ENCODE peak calls at places on chromosomes 7 and 10, in seven cellular contexts. One of them, this sample, is unnamed.

GRCh38 chr10:21981118-21981517 is 22.4 kb downstream of the DNAJC1 start:
- DNase-seq in breast epithelium: no peak
- DNase-seq in Caco-2: no peak
- DNase-seq in ecto neural progenitor cell: no peak
- DNase-seq in stimulated activated CD8-positive, alpha-beta memory T cell treated with anti-CD3 and anti-CD28 coated beads, Interleukin-12 subunit alpha, Interleukin-12 subunit beta, amount 100 ng/mL, for 1 hour: no peak
- DNase-seq in fibroblast of pulmonary artery: no peak
- DNase-seq in amygdala: no peak
- DNase-seq in this sample: no peak

GRCh38 chr10:62972103-62972502 is 155.9 kb upstream of the EGR2 start:
- DNase-seq in breast epithelium: no peak
- DNase-seq in Caco-2: no peak
- DNase-seq in ecto neural progenitor cell: no peak
- DNase-seq in stimulated activated CD8-positive, alpha-beta memory T cell treated with anti-CD3 and anti-CD28 coated beads, Interleukin-12 subunit alpha, Interleukin-12 subunit beta, amount 100 ng/mL, for 1 hour: no peak
- DNase-seq in fibroblast of pulmonary artery: peak
- DNase-seq in amygdala: no peak
- DNase-seq in this sample: no peak

GRCh38 chr10:24046060-24046459 is 162.9 kb upstream of the KIAA1217 start:
- DNase-seq in breast epithelium: no peak
- DNase-seq in Caco-2: no peak
- DNase-seq in ecto neural progenitor cell: no peak
- DNase-seq in stimulated activated CD8-positive, alpha-beta memory T cell treated with anti-CD3 and anti-CD28 coated beads, Interleukin-12 subunit alpha, Interleukin-12 subunit beta, amount 100 ng/mL, for 1 hour: no peak
- DNase-seq in fibroblast of pulmonary artery: no peak
- DNase-seq in amygdala: no peak
- DNase-seq in this sample: no peak

GRCh38 chr7:135745702-135746312 is 2.8 kb downstream of the FAM180A start:
- DNase-seq in breast epithelium: no peak
- DNase-seq in Caco-2: no peak
- DNase-seq in ecto neural progenitor cell: no peak
- DNase-seq in stimulated activated CD8-positive, alpha-beta memory T cell treated with anti-CD3 and anti-CD28 coated beads, Interleukin-12 subunit alpha, Interleukin-12 subunit beta, amount 100 ng/mL, for 1 hour: no peak
- DNase-seq in fibroblast of pulmonary artery: peak
- DNase-seq in amygdala: no peak
- DNase-seq in this sample: no peak

GRCh38 chr10:89042547-89042946 is 51.9 kb downstream of the FAS start:
- DNase-seq in breast epithelium: no peak
- DNase-seq in Caco-2: no peak
- DNase-seq in ecto neural progenitor cell: no peak
- DNase-seq in stimulated activated CD8-positive, alpha-beta memory T cell treated with anti-CD3 and anti-CD28 coated beads, Interleukin-12 subunit alpha, Interleukin-12 subunit beta, amount 100 ng/mL, for 1 hour: no peak
- DNase-seq in fibroblast of pulmonary artery: no peak
- DNase-seq in amygdala: no peak
- DNase-seq in this sample: no peak

GRCh38 chr10:1741450-1741849 is 4.1 kb upstream of the ADARB2 start:
- DNase-seq in breast epithelium: no peak
- DNase-seq in Caco-2: no peak
- DNase-seq in ecto neural progenitor cell: no peak
- DNase-seq in stimulated activated CD8-positive, alpha-beta memory T cell treated with anti-CD3 and anti-CD28 coated beads, Interleukin-12 subunit alpha, Interleukin-12 subunit beta, amount 100 ng/mL, for 1 hour: no peak
- DNase-seq in fibroblast of pulmonary artery: no peak
- DNase-seq in amygdala: no peak
- DNase-seq in this sample: no peak

GRCh38 chr10:117391436-117392205 is 16.4 kb upstream of the PDZD8 start:
- DNase-seq in breast epithelium: no peak
- DNase-seq in Caco-2: no peak
- DNase-seq in ecto neural progenitor cell: no peak
- DNase-seq in stimulated activated CD8-positive, alpha-beta memory T cell treated with anti-CD3 and anti-CD28 coated beads, Interleukin-12 subunit alpha, Interleukin-12 subunit beta, amount 100 ng/mL, for 1 hour: no peak
- DNase-seq in fibroblast of pulmonary artery: peak
- DNase-seq in amygdala: no peak
- DNase-seq in this sample: no peak

GRCh38 chr7:36521911-36522310 is 132.2 kb downstream of the ANLN start:
- DNase-seq in breast epithelium: no peak
- DNase-seq in Caco-2: no peak
- DNase-seq in ecto neural progenitor cell: no peak
- DNase-seq in stimulated activated CD8-positive, alpha-beta memory T cell treated with anti-CD3 and anti-CD28 coated beads, Interleukin-12 subunit alpha, Interleukin-12 subunit beta, amount 100 ng/mL, for 1 hour: no peak
- DNase-seq in fibroblast of pulmonary artery: no peak
- DNase-seq in amygdala: no peak
- DNase-seq in this sample: no peak

GRCh38 chr7:129258649-129259389 is 34.0 kb downstream of the AHCYL2 start:
- DNase-seq in breast epithelium: no peak
- DNase-seq in Caco-2: no peak
- DNase-seq in ecto neural progenitor cell: peak
- DNase-seq in stimulated activated CD8-positive, alpha-beta memory T cell treated with anti-CD3 and anti-CD28 coated beads, Interleukin-12 subunit alpha, Interleukin-12 subunit beta, amount 100 ng/mL, for 1 hour: no peak
- DNase-seq in fibroblast of pulmonary artery: no peak
- DNase-seq in amygdala: no peak
- DNase-seq in this sample: no peak

GRCh38 chr7:157032644-157033482 is 22.4 kb upstream of the MNX1 start:
- DNase-seq in breast epithelium: no peak
- DNase-seq in Caco-2: no peak
- DNase-seq in ecto neural progenitor cell: no peak
- DNase-seq in stimulated activated CD8-positive, alpha-beta memory T cell treated with anti-CD3 and anti-CD28 coated beads, Interleukin-12 subunit alpha, Interleukin-12 subunit beta, amount 100 ng/mL, for 1 hour: no peak
- DNase-seq in fibroblast of pulmonary artery: no peak
- DNase-seq in amygdala: no peak
- DNase-seq in this sample: no peak

GRCh38 chr7:2956526-2957368 is 86.9 kb downstream of the CARD11 start:
- DNase-seq in breast epithelium: peak
- DNase-seq in Caco-2: no peak
- DNase-seq in ecto neural progenitor cell: no peak
- DNase-seq in stimulated activated CD8-positive, alpha-beta memory T cell treated with anti-CD3 and anti-CD28 coated beads, Interleukin-12 subunit alpha, Interleukin-12 subunit beta, amount 100 ng/mL, for 1 hour: no peak
- DNase-seq in fibroblast of pulmonary artery: peak
- DNase-seq in amygdala: no peak
- DNase-seq in this sample: no peak

GRCh38 chr7:148694631-148695030 is 4.1 kb upstream of the CUL1 start:
- DNase-seq in breast epithelium: no peak
- DNase-seq in Caco-2: no peak
- DNase-seq in ecto neural progenitor cell: no peak
- DNase-seq in stimulated activated CD8-positive, alpha-beta memory T cell treated with anti-CD3 and anti-CD28 coated beads, Interleukin-12 subunit alpha, Interleukin-12 subunit beta, amount 100 ng/mL, for 1 hour: no peak
- DNase-seq in fibroblast of pulmonary artery: no peak
- DNase-seq in amygdala: no peak
- DNase-seq in this sample: no peak

GRCh38 chr10:101018118-101018599 is 12.8 kb downstream of the PDZD7 start:
- DNase-seq in breast epithelium: no peak
- DNase-seq in Caco-2: no peak
- DNase-seq in ecto neural progenitor cell: no peak
- DNase-seq in stimulated activated CD8-positive, alpha-beta memory T cell treated with anti-CD3 and anti-CD28 coated beads, Interleukin-12 subunit alpha, Interleukin-12 subunit beta, amount 100 ng/mL, for 1 hour: no peak
- DNase-seq in fibroblast of pulmonary artery: no peak
- DNase-seq in amygdala: no peak
- DNase-seq in this sample: no peak

GRCh38 chr10:93993782-93994668 is at the start of gene PLCE1:
- DNase-seq in breast epithelium: no peak
- DNase-seq in Caco-2: peak
- DNase-seq in ecto neural progenitor cell: peak
- DNase-seq in stimulated activated CD8-positive, alpha-beta memory T cell treated with anti-CD3 and anti-CD28 coated beads, Interleukin-12 subunit alpha, Interleukin-12 subunit beta, amount 100 ng/mL, for 1 hour: no peak
- DNase-seq in fibroblast of pulmonary artery: peak
- DNase-seq in amygdala: no peak
- DNase-seq in this sample: peak

GRCh38 chr10:71981024-71981867 is 17.1 kb downstream of the CHST3 start:
- DNase-seq in breast epithelium: peak
- DNase-seq in Caco-2: no peak
- DNase-seq in ecto neural progenitor cell: peak
- DNase-seq in stimulated activated CD8-positive, alpha-beta memory T cell treated with anti-CD3 and anti-CD28 coated beads, Interleukin-12 subunit alpha, Interleukin-12 subunit beta, amount 100 ng/mL, for 1 hour: no peak
- DNase-seq in fibroblast of pulmonary artery: peak
- DNase-seq in amygdala: no peak
- DNase-seq in this sample: no peak

GRCh38 chr10:132904169-132904813 is 38.1 kb downstream of the CFAP46 start:
- DNase-seq in breast epithelium: no peak
- DNase-seq in Caco-2: peak
- DNase-seq in ecto neural progenitor cell: no peak
- DNase-seq in stimulated activated CD8-positive, alpha-beta memory T cell treated with anti-CD3 and anti-CD28 coated beads, Interleukin-12 subunit alpha, Interleukin-12 subunit beta, amount 100 ng/mL, for 1 hour: no peak
- DNase-seq in fibroblast of pulmonary artery: peak
- DNase-seq in amygdala: no peak
- DNase-seq in this sample: peak

GRCh38 chr7:151498495-151498894 is 21.2 kb downstream of the RHEB start:
- DNase-seq in breast epithelium: no peak
- DNase-seq in Caco-2: no peak
- DNase-seq in ecto neural progenitor cell: no peak
- DNase-seq in stimulated activated CD8-positive, alpha-beta memory T cell treated with anti-CD3 and anti-CD28 coated beads, Interleukin-12 subunit alpha, Interleukin-12 subunit beta, amount 100 ng/mL, for 1 hour: no peak
- DNase-seq in fibroblast of pulmonary artery: no peak
- DNase-seq in amygdala: no peak
- DNase-seq in this sample: no peak

GRCh38 chr10:62761115-62761514 is 43.4 kb upstream of the ADO start:
- DNase-seq in breast epithelium: no peak
- DNase-seq in Caco-2: peak
- DNase-seq in ecto neural progenitor cell: no peak
- DNase-seq in stimulated activated CD8-positive, alpha-beta memory T cell treated with anti-CD3 and anti-CD28 coated beads, Interleukin-12 subunit alpha, Interleukin-12 subunit beta, amount 100 ng/mL, for 1 hour: no peak
- DNase-seq in fibroblast of pulmonary artery: no peak
- DNase-seq in amygdala: no peak
- DNase-seq in this sample: no peak

GRCh38 chr7:40133561-40134427 is 628 bp downstream of the MPLKIP start:
- DNase-seq in breast epithelium: no peak
- DNase-seq in Caco-2: no peak
- DNase-seq in ecto neural progenitor cell: no peak
- DNase-seq in stimulated activated CD8-positive, alpha-beta memory T cell treated with anti-CD3 and anti-CD28 coated beads, Interleukin-12 subunit alpha, Interleukin-12 subunit beta, amount 100 ng/mL, for 1 hour: no peak
- DNase-seq in fibroblast of pulmonary artery: peak
- DNase-seq in amygdala: no peak
- DNase-seq in this sample: no peak

GRCh38 chr10:103587073-103587472 is 93.6 kb downstream of the NEURL1 start:
- DNase-seq in breast epithelium: no peak
- DNase-seq in Caco-2: no peak
- DNase-seq in ecto neural progenitor cell: no peak
- DNase-seq in stimulated activated CD8-positive, alpha-beta memory T cell treated with anti-CD3 and anti-CD28 coated beads, Interleukin-12 subunit alpha, Interleukin-12 subunit beta, amount 100 ng/mL, for 1 hour: no peak
- DNase-seq in fibroblast of pulmonary artery: no peak
- DNase-seq in amygdala: no peak
- DNase-seq in this sample: no peak

GRCh38 chr7:22718200-22718711 is 8.7 kb upstream of the IL6 start:
- DNase-seq in breast epithelium: no peak
- DNase-seq in Caco-2: no peak
- DNase-seq in ecto neural progenitor cell: no peak
- DNase-seq in stimulated activated CD8-positive, alpha-beta memory T cell treated with anti-CD3 and anti-CD28 coated beads, Interleukin-12 subunit alpha, Interleukin-12 subunit beta, amount 100 ng/mL, for 1 hour: no peak
- DNase-seq in fibroblast of pulmonary artery: peak
- DNase-seq in amygdala: no peak
- DNase-seq in this sample: no peak